ENCODE peak calls at places on chromosomes 6 and 20, in nine cellular contexts. E is stomach, Y is spleen, A is uterus, R is transverse colon, Q is A549, G is IMR-90, P is heart left ventricle, J is adrenal gland. D is an unnamed sample.

GRCh38 chr6:44415424-44415823 is 27.9 kb downstream of the CDC5L start:
- DNase-seq in E (peak; percentile 58), Y (no peak), A (no peak), R (peak; percentile 39), Q (no peak), G (no peak), P (no peak), J (no peak), D (no peak)

GRCh38 chr6:62150048-62150663 is 135.9 kb downstream of the KHDRBS2 start:
- DNase-seq in E (no peak), Y (no peak), A (no peak), R (no peak), Q (peak; percentile 0), G (peak; percentile 0), P (no peak), J (peak; percentile 55), D (no peak)

GRCh38 chr6:84052204-84052882 is 18.8 kb downstream of the MRAP2 start:
- DNase-seq in E (no peak), Y (peak; percentile 78), A (no peak), R (no peak), Q (no peak), G (peak; percentile 50), P (peak; percentile 87), J (peak; percentile 56), D (peak; percentile 40)

GRCh38 chr6:5937936-5938706 is 68.6 kb downstream of the NRN1 start:
- DNase-seq in E (no peak), Y (no peak), A (no peak), R (no peak), Q (no peak), G (no peak), P (no peak), J (no peak), D (no peak)

GRCh38 chr6:42239736-42240375 is 22.2 kb upstream of the MRPS10 start:
- DNase-seq in E (no peak), Y (no peak), A (no peak), R (no peak), Q (no peak), G (peak; percentile 53), P (no peak), J (no peak), D (no peak)

GRCh38 chr6:46419576-46420002 is 71.7 kb downstream of the RCAN2 start:
- DNase-seq in E (peak; percentile 59), Y (no peak), A (peak; percentile 70), R (peak; percentile 60), Q (peak; percentile 8), G (peak; percentile 67), P (peak; percentile 41), J (peak; percentile 57), D (peak; percentile 30)

GRCh38 chr6:89963391-89963790 is 69.1 kb downstream of the GJA10 start:
- DNase-seq in E (no peak), Y (no peak), A (no peak), R (no peak), Q (no peak), G (peak; percentile 17), P (no peak), J (no peak), D (no peak)

GRCh38 chr20:25178563-25179438 is 16.7 kb upstream of the ENTPD6 start:
- DNase-seq in E (peak; percentile 33), Y (no peak), A (peak; percentile 41), R (no peak), Q (peak; percentile 89), G (peak; percentile 91), P (no peak), J (peak; percentile 47), D (peak; percentile 82)

GRCh38 chr6:27544612-27545260 is 71.8 kb upstream of the ZNF184 start:
- DNase-seq in E (no peak), Y (no peak), A (no peak), R (no peak), Q (no peak), G (no peak), P (no peak), J (no peak), D (no peak)

GRCh38 chr6:149846321-149846720 is 17.8 kb downstream of the LRP11 start:
- DNase-seq in E (peak; percentile 48), Y (no peak), A (peak; percentile 25), R (no peak), Q (no peak), G (peak; percentile 95), P (no peak), J (peak; percentile 84), D (peak; percentile 68)

GRCh38 chr6:45021652-45022051 is 306.5 kb upstream of the RUNX2 start:
- DNase-seq in E (no peak), Y (no peak), A (no peak), R (no peak), Q (no peak), G (peak; percentile 43), P (no peak), J (no peak), D (no peak)

GRCh38 chr6:21603516-21603952 is 10.0 kb downstream of the SOX4 start:
- DNase-seq in E (no peak), Y (no peak), A (no peak), R (no peak), Q (no peak), G (no peak), P (no peak), J (no peak), D (no peak)

GRCh38 chr6:43119456-43119855 is 43.3 kb downstream of the PTK7 start:
- DNase-seq in E (no peak), Y (peak; percentile 5), A (no peak), R (no peak), Q (no peak), G (no peak), P (no peak), J (no peak), D (no peak)

GRCh38 chr20:56207656-56208055 is 40.9 kb upstream of the MC3R start:
- DNase-seq in E (no peak), Y (no peak), A (no peak), R (no peak), Q (no peak), G (no peak), P (no peak), J (no peak), D (no peak)

GRCh38 chr20:56212071-56212470 is 36.5 kb upstream of the MC3R start:
- DNase-seq in E (no peak), Y (no peak), A (no peak), R (no peak), Q (no peak), G (no peak), P (no peak), J (no peak), D (no peak)

GRCh38 chr20:56208121-56208520 is 40.4 kb upstream of the MC3R start:
- DNase-seq in E (no peak), Y (no peak), A (no peak), R (no peak), Q (no peak), G (no peak), P (no peak), J (no peak), D (no peak)

GRCh38 chr20:56215115-56215514 is 33.4 kb upstream of the MC3R start:
- DNase-seq in E (no peak), Y (no peak), A (no peak), R (no peak), Q (no peak), G (no peak), P (no peak), J (no peak), D (no peak)

DNA sequence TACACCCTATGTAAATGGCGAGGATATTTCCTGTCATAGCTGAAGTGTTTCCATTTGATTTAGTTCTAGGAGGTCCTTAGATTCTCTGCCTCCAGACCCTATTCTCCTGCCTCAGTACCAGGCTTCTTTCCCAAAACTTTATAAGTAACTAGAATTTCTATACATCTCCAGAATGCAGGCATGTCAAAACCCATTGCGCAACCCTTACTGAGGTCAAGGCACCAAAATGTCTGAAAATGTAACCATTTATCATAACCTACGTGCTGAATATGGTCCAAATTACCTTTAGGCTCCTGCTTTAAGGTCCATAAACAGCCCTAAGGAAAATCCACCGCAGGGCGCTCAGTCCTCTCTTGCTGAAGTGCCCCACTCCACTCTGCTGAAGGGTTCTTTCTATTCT is 37.5 kb upstream of the MC3R start:
- DNase-seq in E (no peak), Y (no peak), A (no peak), R (no peak), Q (no peak), G (no peak), P (no peak), J (no peak), D (no peak)
- H3K9me3 ChIP-seq in E (no peaks in the 10 kb centered on the region), Y (no peaks in the 10 kb centered on the region), A (no peaks in the 10 kb centered on the region), R (no peaks in the 10 kb centered on the region), Q (no peaks in the 10 kb centered on the region), G (peaks cover 5% of the 10 kb centered on the region), P (no peaks in the 10 kb centered on the region), J (no peaks in the 10 kb centered on the region), D (no peaks in the 10 kb centered on the region)

DNA sequence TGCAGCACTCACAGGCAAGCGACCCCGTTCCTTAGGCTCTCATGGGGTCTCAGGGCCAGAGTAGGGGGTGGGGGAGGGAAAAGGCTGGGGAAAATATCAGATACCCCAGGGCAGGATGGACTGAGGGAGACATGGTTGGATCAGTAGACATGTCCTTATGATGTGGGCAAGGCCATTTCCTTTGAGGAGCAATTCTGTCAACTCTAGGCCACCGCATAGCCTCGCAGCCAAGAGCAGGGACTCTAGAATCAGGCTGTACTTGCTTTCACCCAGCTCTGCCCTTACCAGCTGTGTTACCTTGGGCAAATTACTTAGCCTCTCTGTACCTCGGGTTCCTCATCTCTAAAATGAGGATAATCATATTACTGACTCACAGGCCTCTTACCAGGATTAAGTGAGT is 2.2 kb upstream of the MAPK13 start:
- DNase-seq in E (no peak), Y (no peak), A (no peak), R (no peak), Q (no peak), G (no peak), P (no peak), J (no peak), D (no peak)
- H3K4me3 ChIP-seq in E (no peak overlapping the region), Y (no peak overlapping the region), A (no peak overlapping the region), R (no peak overlapping the region), Q (no peak overlapping the region), G (no peak overlapping the region), P (peak overlapping the region; percentile 17), J (no peak overlapping the region), D (no peak overlapping the region)

DNA sequence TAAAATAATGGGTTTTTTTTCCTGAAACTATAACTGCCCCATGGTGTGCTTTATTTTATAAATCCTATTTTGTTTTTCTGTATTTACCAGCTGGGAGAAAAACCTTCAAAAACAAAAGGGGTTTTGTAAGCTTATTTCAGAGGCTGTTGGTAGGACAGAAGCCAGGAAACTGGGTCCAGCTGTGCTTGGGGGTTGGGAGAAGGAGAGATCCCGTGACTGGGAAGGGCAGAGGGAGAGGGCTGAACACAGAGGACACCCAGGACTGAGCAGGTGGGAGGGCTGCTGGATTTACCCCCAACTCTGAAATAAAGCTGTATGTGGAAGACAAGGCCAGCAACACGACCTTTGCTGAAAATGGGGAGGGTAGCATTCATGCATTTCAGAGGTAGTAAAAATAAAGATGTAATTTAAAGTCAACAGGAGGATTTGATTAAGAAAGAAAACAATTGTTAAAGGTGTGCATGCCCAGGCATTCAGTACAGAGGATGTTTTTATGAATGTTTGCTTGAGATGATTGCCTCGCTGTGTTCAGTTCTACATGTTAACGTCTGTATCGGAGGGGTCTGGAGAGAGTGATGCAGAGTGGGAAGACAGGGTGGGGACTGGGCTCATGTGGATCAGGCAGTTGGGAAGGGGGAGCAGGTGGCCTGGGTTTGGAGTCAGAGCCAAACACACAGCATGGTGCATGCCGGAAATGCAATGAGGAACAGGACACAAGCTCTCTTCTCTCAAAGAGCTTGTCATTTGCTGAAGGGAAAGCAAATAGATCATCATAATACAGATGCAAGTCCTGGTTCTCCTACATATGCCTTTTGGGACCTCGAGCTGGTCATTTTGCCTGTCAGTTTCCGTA is 21.4 kb downstream of the ARFGEF3 start:
- DNase-seq in E (no peak), Y (no peak), A (no peak), R (peak; percentile 24), Q (no peak), G (no peak), P (peak; percentile 24), J (no peak), D (no peak)
- TF ChIP-seq POLR2A in E (no peak), Y (no peak), A (no peak), R (no peak), Q (no peak), G (no peak), P (no peak), J (no peak), D (no peak)

GRCh38 chr20:39784693-39785092 is 822.5 kb downstream of the DHX35 start:
- DNase-seq in E (no peak), Y (no peak), A (no peak), R (no peak), Q (no peak), G (no peak), P (no peak), J (no peak), D (no peak)
- H3K9me3 ChIP-seq in E (peaks cover 12% of the 10 kb centered on the region), Y (no peaks in the 10 kb centered on the region), A (no peaks in the 10 kb centered on the region), R (no peaks in the 10 kb centered on the region), Q (no peaks in the 10 kb centered on the region), G (no peaks in the 10 kb centered on the region), P (no peaks in the 10 kb centered on the region), J (no peaks in the 10 kb centered on the region), D (no peaks in the 10 kb centered on the region)

D was measured in gastrocnemius medialis.